ENCODE peak calls at places on chromosomes 13 and 19, in ten cellular contexts. One of them, this sample, is unnamed.

GRCh38 chr19:5547881-5548280 is 19.9 kb downstream of the TINCR start:
- DNase-seq in tibial artery: no peak
- DNase-seq in PC-3: peak; percentile 81
- DNase-seq in GM23248: peak; percentile 57
- DNase-seq in CD8-positive, alpha-beta memory T cell: no peak
- DNase-seq in PC-9: peak; percentile 48
- DNase-seq in upper lobe of right lung: no peak
- DNase-seq in hepatocyte: peak; percentile 38
- DNase-seq in esophagus squamous epithelium: no peak
- DNase-seq in IMR-90: peak; percentile 51
- DNase-seq in this sample: peak; percentile 9

GRCh38 chr19:8806661-8807060 is 25.4 kb downstream of the ZNF558 start:
- DNase-seq in tibial artery: no peak
- DNase-seq in PC-3: no peak
- DNase-seq in GM23248: no peak
- DNase-seq in CD8-positive, alpha-beta memory T cell: no peak
- DNase-seq in PC-9: no peak
- DNase-seq in upper lobe of right lung: no peak
- DNase-seq in hepatocyte: no peak
- DNase-seq in esophagus squamous epithelium: no peak
- DNase-seq in IMR-90: no peak
- DNase-seq in this sample: no peak

GRCh38 chr13:44416297-44416696 is 42.7 kb downstream of the SERP2 start:
- DNase-seq in tibial artery: no peak
- DNase-seq in PC-3: no peak
- DNase-seq in GM23248: no peak
- DNase-seq in CD8-positive, alpha-beta memory T cell: no peak
- DNase-seq in PC-9: no peak
- DNase-seq in upper lobe of right lung: no peak
- DNase-seq in hepatocyte: no peak
- DNase-seq in esophagus squamous epithelium: no peak
- DNase-seq in IMR-90: no peak
- DNase-seq in this sample: no peak

GRCh38 chr13:95298971-95299627 is 2.2 kb downstream of the ABCC4 start:
- DNase-seq in tibial artery: no peak
- DNase-seq in PC-3: peak; percentile 86
- DNase-seq in GM23248: peak; percentile 53
- DNase-seq in CD8-positive, alpha-beta memory T cell: no peak
- DNase-seq in PC-9: peak; percentile 95
- DNase-seq in upper lobe of right lung: no peak
- DNase-seq in hepatocyte: no peak
- DNase-seq in esophagus squamous epithelium: no peak
- DNase-seq in IMR-90: peak; percentile 94
- DNase-seq in this sample: no peak

GRCh38 chr13:51478418-51479198 is 25.8 kb upstream of the INTS6 start:
- DNase-seq in tibial artery: no peak
- DNase-seq in PC-3: no peak
- DNase-seq in GM23248: no peak
- DNase-seq in CD8-positive, alpha-beta memory T cell: no peak
- DNase-seq in PC-9: no peak
- DNase-seq in upper lobe of right lung: no peak
- DNase-seq in hepatocyte: no peak
- DNase-seq in esophagus squamous epithelium: no peak
- DNase-seq in IMR-90: no peak
- DNase-seq in this sample: no peak

GRCh38 chr13:103605546-103606326 is 539.5 kb upstream of the SLC10A2 start:
- DNase-seq in tibial artery: no peak
- DNase-seq in PC-3: no peak
- DNase-seq in GM23248: no peak
- DNase-seq in CD8-positive, alpha-beta memory T cell: no peak
- DNase-seq in PC-9: no peak
- DNase-seq in upper lobe of right lung: no peak
- DNase-seq in hepatocyte: no peak
- DNase-seq in esophagus squamous epithelium: no peak
- DNase-seq in IMR-90: no peak
- DNase-seq in this sample: no peak

GRCh38 chr13:76672422-76672821 is 213.8 kb downstream of the KCTD12 start:
- DNase-seq in tibial artery: no peak
- DNase-seq in PC-3: peak; percentile 51
- DNase-seq in GM23248: peak; percentile 50
- DNase-seq in CD8-positive, alpha-beta memory T cell: no peak
- DNase-seq in PC-9: no peak
- DNase-seq in upper lobe of right lung: no peak
- DNase-seq in hepatocyte: peak; percentile 23
- DNase-seq in esophagus squamous epithelium: no peak
- DNase-seq in IMR-90: peak; percentile 30
- DNase-seq in this sample: no peak

GRCh38 chr13:106087201-106087600 is 448.3 kb downstream of the EFNB2 start:
- DNase-seq in tibial artery: no peak
- DNase-seq in PC-3: no peak
- DNase-seq in GM23248: no peak
- DNase-seq in CD8-positive, alpha-beta memory T cell: no peak
- DNase-seq in PC-9: no peak
- DNase-seq in upper lobe of right lung: no peak
- DNase-seq in hepatocyte: no peak
- DNase-seq in esophagus squamous epithelium: no peak
- DNase-seq in IMR-90: no peak
- DNase-seq in this sample: no peak

DNA sequence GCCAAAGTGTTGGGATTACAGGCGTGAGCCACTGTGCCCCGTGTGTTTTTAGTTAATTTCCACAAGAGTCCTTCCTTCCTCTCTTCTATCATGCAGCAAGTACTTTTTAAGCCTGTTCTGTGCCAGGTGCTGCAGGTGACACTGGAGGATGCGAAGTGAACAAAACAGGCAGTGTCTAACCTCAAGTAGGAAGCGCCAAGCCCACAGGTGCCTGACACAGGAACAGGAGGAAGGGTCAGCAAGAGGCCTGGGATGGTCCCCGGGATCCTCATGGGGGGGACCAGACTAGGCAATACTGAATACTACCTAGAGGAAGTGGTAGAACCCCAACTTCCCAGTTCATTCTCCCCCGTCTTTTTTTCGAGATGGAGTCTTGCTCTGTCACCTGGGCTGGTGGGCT is 1.8 kb upstream of the CALR start:
- DNase-seq in tibial artery: no peak
- DNase-seq in PC-3: no peak
- DNase-seq in GM23248: no peak
- DNase-seq in CD8-positive, alpha-beta memory T cell: no peak
- DNase-seq in PC-9: no peak
- DNase-seq in upper lobe of right lung: no peak
- DNase-seq in hepatocyte: no peak
- DNase-seq in esophagus squamous epithelium: no peak
- DNase-seq in IMR-90: no peak
- DNase-seq in this sample: no peak
- H3K4me1 ChIP-seq in tibial artery: peaks cover 50% of the 10 kb centered on the region
- H3K4me1 ChIP-seq in PC-3: peaks cover 40% of the 10 kb centered on the region
- H3K4me1 ChIP-seq in GM23248: peaks cover 23% of the 10 kb centered on the region
- H3K4me1 ChIP-seq in CD8-positive, alpha-beta memory T cell: peaks cover 59% of the 10 kb centered on the region
- H3K4me1 ChIP-seq in PC-9: peaks cover 31% of the 10 kb centered on the region
- H3K4me1 ChIP-seq in upper lobe of right lung: peaks cover 39% of the 10 kb centered on the region
- H3K4me1 ChIP-seq in hepatocyte: peaks cover 23% of the 10 kb centered on the region
- H3K4me1 ChIP-seq in esophagus squamous epithelium: peaks cover 35% of the 10 kb centered on the region
- H3K4me1 ChIP-seq in IMR-90: peaks cover 20% of the 10 kb centered on the region
- H3K4me1 ChIP-seq in this sample: peaks cover 33% of the 10 kb centered on the region

GRCh38 chr19:16076154-16076957 is at the start of gene TPM4:
- DNase-seq in tibial artery: peak; percentile 98
- DNase-seq in PC-3: no peak
- DNase-seq in GM23248: peak; percentile 97
- DNase-seq in CD8-positive, alpha-beta memory T cell: peak; percentile 82
- DNase-seq in PC-9: peak; percentile 77
- DNase-seq in upper lobe of right lung: peak; percentile 95
- DNase-seq in hepatocyte: peak; percentile 96
- DNase-seq in esophagus squamous epithelium: peak; percentile 43
- DNase-seq in IMR-90: peak; percentile 96
- DNase-seq in this sample: peak; percentile 90
- H3K4me1 ChIP-seq in tibial artery: peaks cover 77% of the 10 kb centered on the region
- H3K4me1 ChIP-seq in PC-3: peaks cover 39% of the 10 kb centered on the region
- H3K4me1 ChIP-seq in GM23248: peaks cover 21% of the 10 kb centered on the region
- H3K4me1 ChIP-seq in CD8-positive, alpha-beta memory T cell: peaks cover 74% of the 10 kb centered on the region
- H3K4me1 ChIP-seq in PC-9: peaks cover 43% of the 10 kb centered on the region
- H3K4me1 ChIP-seq in upper lobe of right lung: peaks cover 46% of the 10 kb centered on the region
- H3K4me1 ChIP-seq in hepatocyte: peaks cover 20% of the 10 kb centered on the region
- H3K4me1 ChIP-seq in esophagus squamous epithelium: peaks cover 32% of the 10 kb centered on the region
- H3K4me1 ChIP-seq in IMR-90: peaks cover 16% of the 10 kb centered on the region
- H3K4me1 ChIP-seq in this sample: peaks cover 39% of the 10 kb centered on the region

GRCh38 chr19:40252395-40252794 is 25.9 kb upstream of the CCNP start:
- DNase-seq in tibial artery: no peak
- DNase-seq in PC-3: no peak
- DNase-seq in GM23248: no peak
- DNase-seq in CD8-positive, alpha-beta memory T cell: no peak
- DNase-seq in PC-9: no peak
- DNase-seq in upper lobe of right lung: no peak
- DNase-seq in hepatocyte: no peak
- DNase-seq in esophagus squamous epithelium: no peak
- DNase-seq in IMR-90: no peak
- DNase-seq in this sample: no peak

GRCh38 chr19:40254714-40255418 is 28.4 kb upstream of the CCNP start:
- DNase-seq in tibial artery: no peak
- DNase-seq in PC-3: no peak
- DNase-seq in GM23248: no peak
- DNase-seq in CD8-positive, alpha-beta memory T cell: no peak
- DNase-seq in PC-9: no peak
- DNase-seq in upper lobe of right lung: no peak
- DNase-seq in hepatocyte: no peak
- DNase-seq in esophagus squamous epithelium: no peak
- DNase-seq in IMR-90: no peak
- DNase-seq in this sample: no peak

GRCh38 chr19:40255619-40256166 is 29.2 kb upstream of the CCNP start:
- DNase-seq in tibial artery: no peak
- DNase-seq in PC-3: no peak
- DNase-seq in GM23248: no peak
- DNase-seq in CD8-positive, alpha-beta memory T cell: no peak
- DNase-seq in PC-9: no peak
- DNase-seq in upper lobe of right lung: no peak
- DNase-seq in hepatocyte: no peak
- DNase-seq in esophagus squamous epithelium: no peak
- DNase-seq in IMR-90: no peak
- DNase-seq in this sample: no peak

GRCh38 chr19:40251991-40252390 is 25.5 kb upstream of the CCNP start:
- DNase-seq in tibial artery: no peak
- DNase-seq in PC-3: no peak
- DNase-seq in GM23248: no peak
- DNase-seq in CD8-positive, alpha-beta memory T cell: no peak
- DNase-seq in PC-9: no peak
- DNase-seq in upper lobe of right lung: no peak
- DNase-seq in hepatocyte: no peak
- DNase-seq in esophagus squamous epithelium: no peak
- DNase-seq in IMR-90: no peak
- DNase-seq in this sample: no peak

GRCh38 chr19:40253611-40254092 is 27.2 kb upstream of the CCNP start:
- DNase-seq in tibial artery: no peak
- DNase-seq in PC-3: no peak
- DNase-seq in GM23248: no peak
- DNase-seq in CD8-positive, alpha-beta memory T cell: no peak
- DNase-seq in PC-9: no peak
- DNase-seq in upper lobe of right lung: no peak
- DNase-seq in hepatocyte: no peak
- DNase-seq in esophagus squamous epithelium: no peak
- DNase-seq in IMR-90: no peak
- DNase-seq in this sample: no peak
- H3K4me1 ChIP-seq in tibial artery: peaks cover 5% of the 10 kb centered on the region
- H3K4me1 ChIP-seq in PC-3: peaks cover 7% of the 10 kb centered on the region
- H3K4me1 ChIP-seq in GM23248: no peaks in the 10 kb centered on the region
- H3K4me1 ChIP-seq in CD8-positive, alpha-beta memory T cell: no peaks in the 10 kb centered on the region
- H3K4me1 ChIP-seq in PC-9: peaks cover 21% of the 10 kb centered on the region
- H3K4me1 ChIP-seq in upper lobe of right lung: no peaks in the 10 kb centered on the region
- H3K4me1 ChIP-seq in hepatocyte: no peaks in the 10 kb centered on the region
- H3K4me1 ChIP-seq in esophagus squamous epithelium: peaks cover 10% of the 10 kb centered on the region
- H3K4me1 ChIP-seq in IMR-90: no peaks in the 10 kb centered on the region
- H3K4me1 ChIP-seq in this sample: no peaks in the 10 kb centered on the region

GRCh38 chr19:19460761-19461265 is 54.5 kb downstream of the TSSK6 start:
- DNase-seq in tibial artery: peak; percentile 90
- DNase-seq in PC-3: no peak
- DNase-seq in GM23248: peak; percentile 74
- DNase-seq in CD8-positive, alpha-beta memory T cell: peak; percentile 62
- DNase-seq in PC-9: no peak
- DNase-seq in upper lobe of right lung: peak; percentile 80
- DNase-seq in hepatocyte: no peak
- DNase-seq in esophagus squamous epithelium: no peak
- DNase-seq in IMR-90: peak; percentile 30
- DNase-seq in this sample: peak; percentile 11

GRCh38 chr19:19461306-19461670 is 54.1 kb downstream of the TSSK6 start:
- DNase-seq in tibial artery: no peak
- DNase-seq in PC-3: no peak
- DNase-seq in GM23248: peak; percentile 55
- DNase-seq in CD8-positive, alpha-beta memory T cell: no peak
- DNase-seq in PC-9: no peak
- DNase-seq in upper lobe of right lung: no peak
- DNase-seq in hepatocyte: no peak
- DNase-seq in esophagus squamous epithelium: no peak
- DNase-seq in IMR-90: no peak
- DNase-seq in this sample: no peak

GRCh38 chr19:19460258-19460731 is 54.8 kb downstream of the GATAD2A start:
- DNase-seq in tibial artery: no peak
- DNase-seq in PC-3: no peak
- DNase-seq in GM23248: peak; percentile 42
- DNase-seq in CD8-positive, alpha-beta memory T cell: peak; percentile 21
- DNase-seq in PC-9: no peak
- DNase-seq in upper lobe of right lung: no peak
- DNase-seq in hepatocyte: no peak
- DNase-seq in esophagus squamous epithelium: no peak
- DNase-seq in IMR-90: peak; percentile 40
- DNase-seq in this sample: no peak

GRCh38 chr19:19463348-19464117 is 51.8 kb downstream of the TSSK6 start:
- DNase-seq in tibial artery: no peak
- DNase-seq in PC-3: no peak
- DNase-seq in GM23248: peak; percentile 93
- DNase-seq in CD8-positive, alpha-beta memory T cell: no peak
- DNase-seq in PC-9: no peak
- DNase-seq in upper lobe of right lung: no peak
- DNase-seq in hepatocyte: no peak
- DNase-seq in esophagus squamous epithelium: no peak
- DNase-seq in IMR-90: peak; percentile 86
- DNase-seq in this sample: peak; percentile 59

DNA sequence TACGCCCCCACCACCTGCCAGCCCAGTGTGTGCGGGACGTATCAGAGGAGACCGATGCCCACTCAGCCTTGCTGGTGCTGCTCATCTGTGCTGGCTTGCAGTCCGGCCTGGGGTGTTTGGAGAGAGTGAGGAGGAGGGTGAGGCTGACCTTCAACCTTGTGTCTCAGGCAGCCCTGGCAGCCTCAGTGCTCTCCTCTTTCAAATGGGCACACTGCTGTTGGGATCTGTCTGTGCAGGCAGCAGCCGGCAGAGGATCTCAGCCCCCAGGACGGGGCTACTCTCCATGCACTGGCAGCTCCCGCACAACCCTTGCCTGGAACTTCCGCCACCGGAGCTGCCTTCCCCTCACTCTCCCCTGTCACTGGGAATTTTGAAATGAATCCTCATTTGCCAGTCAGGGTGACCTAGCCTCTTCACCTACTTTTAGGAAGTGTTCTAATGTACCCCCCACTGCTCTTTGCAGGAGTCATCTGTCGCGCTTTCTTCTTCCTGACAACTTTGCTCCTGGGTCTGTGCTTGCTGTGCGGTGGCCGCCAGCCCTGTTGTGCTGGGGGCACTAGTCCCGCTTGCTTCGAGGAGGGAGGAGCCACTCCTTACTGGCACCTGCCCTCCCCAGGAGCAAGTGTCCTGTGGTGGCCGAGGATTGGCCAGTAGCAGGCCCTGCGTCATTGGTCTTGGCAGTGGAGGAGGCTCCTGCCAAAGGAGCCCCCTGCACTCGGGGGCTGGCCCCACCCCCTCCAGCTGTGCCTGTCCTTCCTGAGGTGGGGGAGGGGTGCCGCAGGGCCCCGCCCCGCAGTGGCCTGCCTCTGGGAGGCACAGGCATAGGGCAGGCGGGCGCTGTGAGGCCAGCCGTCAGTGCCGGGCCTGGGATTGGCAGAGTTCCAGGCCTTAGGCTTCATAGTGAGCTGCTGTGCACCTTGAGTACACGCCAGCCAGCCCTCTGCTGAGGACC is 53.4 kb downstream of the TSSK6 start:
- DNase-seq in tibial artery: peak; percentile 91
- DNase-seq in PC-3: no peak
- DNase-seq in GM23248: no peak
- DNase-seq in CD8-positive, alpha-beta memory T cell: no peak
- DNase-seq in PC-9: no peak
- DNase-seq in upper lobe of right lung: peak; percentile 75
- DNase-seq in hepatocyte: peak; percentile 91
- DNase-seq in esophagus squamous epithelium: no peak
- DNase-seq in IMR-90: no peak
- DNase-seq in this sample: peak; percentile 49
- H3K4me1 ChIP-seq in tibial artery: peaks cover 71% of the 10 kb centered on the region
- H3K4me1 ChIP-seq in PC-3: peaks cover 19% of the 10 kb centered on the region
- H3K4me1 ChIP-seq in GM23248: peaks cover 69% of the 10 kb centered on the region
- H3K4me1 ChIP-seq in CD8-positive, alpha-beta memory T cell: peaks cover 80% of the 10 kb centered on the region
- H3K4me1 ChIP-seq in PC-9: no peaks in the 10 kb centered on the region
- H3K4me1 ChIP-seq in upper lobe of right lung: peaks cover 78% of the 10 kb centered on the region
- H3K4me1 ChIP-seq in hepatocyte: peaks cover 53% of the 10 kb centered on the region
- H3K4me1 ChIP-seq in esophagus squamous epithelium: peaks cover 72% of the 10 kb centered on the region
- H3K4me1 ChIP-seq in IMR-90: peaks cover 66% of the 10 kb centered on the region
- H3K4me1 ChIP-seq in this sample: peaks cover 67% of the 10 kb centered on the region